ENCODE peak calls at places on chromosomes 6 and 20, in six cellular contexts. One of them, this sample, is unnamed.

GRCh38 chr6:36285797-36286196 is 15.9 kb downstream of the PNPLA1 start:
- DNase-seq in A549: no peak
- DNase-seq in endothelial cell of umbilical vein: no peak
- DNase-seq in K562: no peak
- DNase-seq in HepG2: no peak
- DNase-seq in GM12878: no peak
- DNase-seq in this sample: no peak

GRCh38 chr20:56778765-56779195 is 149.7 kb downstream of the TFAP2C start:
- DNase-seq in A549: no peak
- DNase-seq in HepG2: no peak
- DNase-seq in endothelial cell of umbilical vein: no peak
- DNase-seq in K562: no peak
- DNase-seq in GM12878: no peak
- DNase-seq in this sample: no peak

GRCh38 chr6:111750753-111751684 is 122.2 kb downstream of the FYN start:
- DNase-seq in HepG2: no peak
- DNase-seq in endothelial cell of umbilical vein: peak
- DNase-seq in K562: no peak
- DNase-seq in GM12878: no peak
- DNase-seq in A549: no peak
- DNase-seq in this sample: no peak

GRCh38 chr20:50724851-50725721 is 6.3 kb upstream of the PARD6B start:
- DNase-seq in GM12878: no peak
- DNase-seq in A549: peak
- DNase-seq in K562: peak
- DNase-seq in endothelial cell of umbilical vein: no peak
- DNase-seq in HepG2: peak
- DNase-seq in this sample: peak

GRCh38 chr6:53857318-53858094 is 62.7 kb downstream of the LRRC1 start:
- DNase-seq in K562: no peak
- DNase-seq in HepG2: no peak
- DNase-seq in endothelial cell of umbilical vein: peak
- DNase-seq in A549: no peak
- DNase-seq in GM12878: no peak
- DNase-seq in this sample: no peak

GRCh38 chr6:106870069-106870468 is 104.5 kb downstream of the CD24 start:
- DNase-seq in endothelial cell of umbilical vein: no peak
- DNase-seq in K562: no peak
- DNase-seq in GM12878: no peak
- DNase-seq in A549: peak
- DNase-seq in HepG2: peak
- DNase-seq in this sample: no peak

GRCh38 chr20:53654932-53655674 is 61.5 kb upstream of the ZNF217 start:
- DNase-seq in HepG2: no peak
- DNase-seq in K562: peak
- DNase-seq in endothelial cell of umbilical vein: no peak
- DNase-seq in GM12878: no peak
- DNase-seq in A549: no peak
- DNase-seq in this sample: peak

GRCh38 chr6:42532038-42532669 is 31.7 kb upstream of the UBR2 start:
- DNase-seq in GM12878: no peak
- DNase-seq in HepG2: peak
- DNase-seq in endothelial cell of umbilical vein: peak
- DNase-seq in A549: peak
- DNase-seq in K562: peak
- DNase-seq in this sample: peak

GRCh38 chr6:2126351-2126750 is 119.1 kb downstream of the GMDS start:
- DNase-seq in HepG2: no peak
- DNase-seq in GM12878: no peak
- DNase-seq in A549: no peak
- DNase-seq in endothelial cell of umbilical vein: no peak
- DNase-seq in K562: no peak
- DNase-seq in this sample: no peak

GRCh38 chr6:168088161-168089106 is 9.4 kb upstream of the FRMD1 start:
- DNase-seq in GM12878: no peak
- DNase-seq in endothelial cell of umbilical vein: no peak
- DNase-seq in A549: no peak
- DNase-seq in K562: no peak
- DNase-seq in HepG2: peak
- DNase-seq in this sample: no peak

GRCh38 chr20:20229595-20229994 is 138.3 kb upstream of the INSM1 start:
- DNase-seq in endothelial cell of umbilical vein: no peak
- DNase-seq in K562: no peak
- DNase-seq in GM12878: no peak
- DNase-seq in A549: no peak
- DNase-seq in HepG2: no peak
- DNase-seq in this sample: no peak

GRCh38 chr6:57822896-57823358 is 505.5 kb downstream of the PRIM2 start:
- DNase-seq in GM12878: no peak
- DNase-seq in A549: no peak
- DNase-seq in K562: peak
- DNase-seq in HepG2: no peak
- DNase-seq in endothelial cell of umbilical vein: peak
- DNase-seq in this sample: no peak

GRCh38 chr6:107820571-107821261 is 3.4 kb downstream of the SCML4 start:
- DNase-seq in A549: no peak
- DNase-seq in K562: no peak
- DNase-seq in endothelial cell of umbilical vein: peak
- DNase-seq in GM12878: no peak
- DNase-seq in HepG2: no peak
- DNase-seq in this sample: no peak

GRCh38 chr6:28695671-28696537 is 170.2 kb downstream of the GPX5 start:
- DNase-seq in endothelial cell of umbilical vein: no peak
- DNase-seq in A549: peak
- DNase-seq in K562: no peak
- DNase-seq in HepG2: no peak
- DNase-seq in GM12878: no peak
- DNase-seq in this sample: no peak

GRCh38 chr6:36590237-36590636 is 3.9 kb upstream of the SRSF3 start:
- DNase-seq in A549: no peak
- DNase-seq in GM12878: no peak
- DNase-seq in endothelial cell of umbilical vein: no peak
- DNase-seq in K562: no peak
- DNase-seq in HepG2: peak
- DNase-seq in this sample: no peak

GRCh38 chr6:155108070-155108815 is 113.1 kb downstream of the TIAM2 start:
- DNase-seq in HepG2: no peak
- DNase-seq in endothelial cell of umbilical vein: peak
- DNase-seq in K562: peak
- DNase-seq in GM12878: no peak
- DNase-seq in A549: no peak
- DNase-seq in this sample: no peak

GRCh38 chr6:107009499-107009898 is 18.5 kb upstream of the MTRES1 start:
- DNase-seq in HepG2: no peak
- DNase-seq in endothelial cell of umbilical vein: no peak
- DNase-seq in GM12878: no peak
- DNase-seq in K562: no peak
- DNase-seq in A549: no peak
- DNase-seq in this sample: no peak

GRCh38 chr20:24695529-24696225 is 226.2 kb downstream of the SYNDIG1 start:
- DNase-seq in HepG2: no peak
- DNase-seq in A549: no peak
- DNase-seq in K562: no peak
- DNase-seq in GM12878: no peak
- DNase-seq in endothelial cell of umbilical vein: no peak
- DNase-seq in this sample: no peak

GRCh38 chr20:51700809-51701285 is 67.3 kb downstream of the ATP9A start:
- DNase-seq in A549: peak
- DNase-seq in GM12878: no peak
- DNase-seq in K562: peak
- DNase-seq in endothelial cell of umbilical vein: peak
- DNase-seq in HepG2: peak
- DNase-seq in this sample: peak

DNA sequence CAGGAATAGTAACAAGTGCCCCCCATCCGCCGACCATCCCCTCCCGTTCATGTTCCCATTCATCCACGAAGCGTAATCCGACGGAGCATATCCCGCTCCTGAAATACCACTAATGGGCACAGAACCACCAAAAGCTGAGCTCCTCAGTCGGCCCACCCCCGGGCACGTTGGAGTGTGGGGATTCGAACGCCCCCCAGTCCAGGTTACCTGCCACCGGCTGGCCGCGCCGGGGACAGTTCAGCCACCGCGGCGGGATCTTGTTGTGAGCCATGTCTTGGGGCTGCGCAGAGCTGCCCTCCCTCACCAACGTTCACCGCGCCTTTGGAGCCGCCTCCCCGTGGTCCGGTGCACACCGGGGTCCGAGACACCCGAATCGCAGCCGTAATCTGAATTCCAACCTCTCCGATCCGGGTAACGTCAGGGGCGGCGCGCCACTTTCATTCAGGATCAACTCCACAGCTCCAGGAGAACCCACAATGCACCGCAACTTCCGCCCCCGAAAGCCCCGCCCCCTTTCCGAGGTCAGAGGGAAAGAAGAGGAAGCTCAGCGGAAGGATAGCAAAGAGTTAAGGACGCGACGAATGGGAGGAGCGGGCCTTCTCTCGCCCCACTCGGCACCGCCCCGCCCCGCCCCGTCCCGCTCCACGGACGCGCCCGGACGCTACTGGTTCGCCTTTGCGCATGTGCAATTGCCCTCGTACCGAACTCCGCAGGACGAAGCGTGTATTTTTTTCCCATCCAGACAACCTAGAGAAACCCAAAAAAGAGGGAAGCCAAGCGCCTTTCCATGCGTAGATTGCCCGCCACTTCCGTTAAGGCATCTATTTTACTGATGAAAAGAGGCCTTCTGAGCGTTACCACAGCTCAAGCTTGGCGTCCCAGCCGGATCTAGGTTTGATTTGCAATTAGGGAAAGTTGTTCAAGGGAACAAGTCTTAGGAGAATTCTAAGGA is at the start of gene RNGTT:
- DNase-seq in HepG2: peak
- DNase-seq in K562: peak
- DNase-seq in GM12878: peak
- DNase-seq in endothelial cell of umbilical vein: peak
- DNase-seq in A549: peak
- DNase-seq in this sample: peak
- TF ChIP-seq CTCF in HepG2: peak
- TF ChIP-seq CTCF in K562: no peak
- TF ChIP-seq CTCF in GM12878: no peak
- TF ChIP-seq CTCF in endothelial cell of umbilical vein: no peak
- TF ChIP-seq CTCF in A549: no peak
- TF ChIP-seq CTCF in this sample: no peak

DNA sequence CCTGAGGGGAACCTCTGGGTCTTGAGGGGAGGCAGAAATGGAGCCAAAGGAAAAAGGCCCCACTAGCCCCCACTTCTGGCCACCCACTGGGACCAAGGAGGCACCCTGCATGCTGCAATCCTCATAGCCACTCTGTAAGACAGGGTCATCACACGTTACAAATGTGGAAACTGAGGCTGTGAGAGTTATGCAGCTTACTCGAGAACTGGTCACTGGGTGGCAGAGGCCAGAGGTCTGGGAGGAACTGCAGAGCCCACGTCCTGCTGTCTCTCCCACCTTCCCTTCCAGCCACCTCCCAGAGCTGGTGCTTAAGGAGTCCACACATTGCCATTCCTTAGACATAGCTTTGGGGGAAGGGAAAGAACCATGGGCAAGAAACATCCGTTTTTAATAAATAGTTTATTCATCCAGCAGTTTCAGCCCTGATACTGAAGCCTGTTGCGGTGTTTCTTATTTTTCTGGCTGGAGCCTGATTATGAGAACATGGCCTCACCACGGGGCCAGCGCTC is 18.0 kb downstream of the LEMD2 start:
- DNase-seq in K562: no peak
- DNase-seq in GM12878: no peak
- DNase-seq in HepG2: no peak
- DNase-seq in A549: no peak
- DNase-seq in endothelial cell of umbilical vein: no peak
- DNase-seq in this sample: no peak
- TF ChIP-seq MYC in K562: no peak
- TF ChIP-seq MYC in GM12878: no peak
- TF ChIP-seq MYC in HepG2: no peak
- TF ChIP-seq MYC in A549: no peak
- TF ChIP-seq MYC in endothelial cell of umbilical vein: no peak
- TF ChIP-seq MYC in this sample: no peak

DNA sequence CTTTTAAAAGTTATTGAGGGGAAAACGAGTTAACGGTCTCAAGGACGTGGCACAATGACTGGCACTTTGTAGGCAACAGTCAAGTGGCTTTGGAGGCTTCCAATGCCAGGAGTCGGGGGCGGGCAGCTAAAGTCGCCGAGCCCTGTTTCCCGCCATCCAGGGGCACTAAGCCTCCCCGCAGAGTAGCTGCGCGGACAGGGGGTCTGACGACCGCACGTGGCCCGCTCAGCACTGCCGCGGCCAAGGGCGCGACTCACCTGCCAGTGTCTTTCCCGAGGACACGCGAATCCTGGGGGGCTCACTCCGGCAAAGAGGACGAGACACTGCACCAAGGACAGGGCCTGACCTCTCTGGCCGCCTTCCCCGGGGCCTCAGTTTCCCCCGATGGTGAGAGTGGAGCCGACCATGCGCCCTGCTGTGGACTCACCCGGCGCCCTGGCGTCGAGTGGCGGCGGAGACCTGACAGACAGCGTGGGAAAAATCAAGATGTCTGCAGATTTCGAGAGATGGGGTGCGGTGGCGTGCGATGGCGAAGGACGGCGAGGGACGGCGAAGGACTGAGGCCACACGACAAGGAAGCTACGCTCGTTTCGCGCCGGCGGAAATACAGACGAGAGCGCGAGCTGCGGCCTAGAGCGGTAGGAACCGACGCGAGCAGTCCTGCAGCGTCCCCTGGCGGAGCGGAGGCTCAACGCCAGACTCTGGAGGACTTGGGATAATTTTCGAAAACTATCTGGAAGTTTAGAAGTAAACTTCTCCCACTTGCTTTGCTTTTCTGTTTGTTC is at the start of gene SNHG17:
- DNase-seq in A549: peak
- DNase-seq in HepG2: peak
- DNase-seq in GM12878: peak
- DNase-seq in endothelial cell of umbilical vein: peak
- DNase-seq in K562: peak
- DNase-seq in this sample: peak
- TF ChIP-seq POLR2A in A549: peak
- TF ChIP-seq POLR2A in HepG2: peak
- TF ChIP-seq POLR2A in GM12878: peak
- TF ChIP-seq POLR2A in endothelial cell of umbilical vein: peak
- TF ChIP-seq POLR2A in K562: peak
- TF ChIP-seq POLR2A in this sample: peak

GRCh38 chr6:166333172-166333995 is 9.0 kb downstream of the SFT2D1 start:
- DNase-seq in GM12878: peak
- DNase-seq in HepG2: no peak
- DNase-seq in endothelial cell of umbilical vein: no peak
- DNase-seq in A549: no peak
- DNase-seq in K562: no peak
- DNase-seq in this sample: peak

GRCh38 chr6:166331503-166332133 is 10.7 kb downstream of the SFT2D1 start:
- DNase-seq in endothelial cell of umbilical vein: no peak
- DNase-seq in A549: no peak
- DNase-seq in K562: no peak
- DNase-seq in HepG2: no peak
- DNase-seq in GM12878: no peak
- DNase-seq in this sample: no peak

GRCh38 chr6:166335378-166336366 is 6.7 kb downstream of the SFT2D1 start:
- DNase-seq in K562: no peak
- DNase-seq in endothelial cell of umbilical vein: no peak
- DNase-seq in HepG2: no peak
- DNase-seq in GM12878: peak
- DNase-seq in A549: no peak
- DNase-seq in this sample: no peak

GRCh38 chr6:166334878-166335277 is 7.5 kb downstream of the SFT2D1 start:
- DNase-seq in endothelial cell of umbilical vein: no peak
- DNase-seq in HepG2: no peak
- DNase-seq in A549: no peak
- DNase-seq in K562: no peak
- DNase-seq in GM12878: no peak
- DNase-seq in this sample: no peak

GRCh38 chr6:166330612-166331011 is 11.7 kb downstream of the SFT2D1 start:
- DNase-seq in HepG2: peak
- DNase-seq in A549: peak
- DNase-seq in GM12878: no peak
- DNase-seq in K562: peak
- DNase-seq in endothelial cell of umbilical vein: no peak
- DNase-seq in this sample: no peak
- TF ChIP-seq CTCF in HepG2: peak
- TF ChIP-seq CTCF in A549: no peak
- TF ChIP-seq CTCF in GM12878: peak
- TF ChIP-seq CTCF in K562: peak
- TF ChIP-seq CTCF in endothelial cell of umbilical vein: no peak
- TF ChIP-seq CTCF in this sample: no peak

This sample was measured in NB4.